ENCODE peak calls at places on chromosomes 13 and 19, in six cellular contexts. W, Z, P, B, C and V are unnamed samples.

GRCh38 chr13:44352202-44352601 is 21.4 kb upstream of the SERP2 start:
- DNase-seq in W (no peak), Z (no peak), P (no peak), B (no peak), C (no peak), V (no peak)

GRCh38 chr19:14138576-14139265 is 2.3 kb upstream of the ASF1B start:
- DNase-seq in W (no peak), Z (no peak), P (no peak), B (no peak), C (peak; percentile 62), V (no peak)

GRCh38 chr19:40570313-40571004 is 6.2 kb upstream of the SHKBP1 start:
- DNase-seq in W (peak; percentile 100), Z (peak; percentile 99), P (peak; percentile 100), B (peak; percentile 100), C (peak; percentile 99), V (peak; percentile 98)

GRCh38 chr13:21465710-21466160 is 6.6 kb upstream of the ZDHHC20 start:
- DNase-seq in W (peak; percentile 65), Z (peak; percentile 85), P (no peak), B (no peak), C (no peak), V (no peak)

GRCh38 chr19:14536926-14537692 is 7.7 kb downstream of the TECR start:
- DNase-seq in W (peak; percentile 98), Z (peak; percentile 87), P (peak; percentile 51), B (peak; percentile 57), C (peak; percentile 95), V (no peak)

GRCh38 chr13:61960981-61961380 is 545.3 kb upstream of the PCDH20 start:
- DNase-seq in W (no peak), Z (no peak), P (no peak), B (no peak), C (no peak), V (no peak)

GRCh38 chr13:97067342-97067895 is 73.1 kb upstream of the OXGR1 start:
- DNase-seq in W (no peak), Z (no peak), P (no peak), B (no peak), C (peak; percentile 43), V (no peak)

GRCh38 chr13:89520468-89520867 is 1827.0 kb upstream of the MIR17HG start:
- DNase-seq in W (no peak), Z (no peak), P (no peak), B (no peak), C (no peak), V (no peak)

GRCh38 chr13:29964181-29964845 is 113.9 kb upstream of the UBL3 start:
- DNase-seq in W (peak; percentile 71), Z (no peak), P (no peak), B (no peak), C (no peak), V (no peak)

GRCh38 chr19:49712397-49712859 is 21.5 kb downstream of the CPT1C start:
- DNase-seq in W (peak; percentile 95), Z (no peak), P (peak; percentile 86), B (peak; percentile 95), C (peak; percentile 94), V (no peak)

GRCh38 chr13:109790951-109791605 is 4.7 kb upstream of the IRS2 start:
- DNase-seq in W (peak; percentile 75), Z (no peak), P (no peak), B (peak; percentile 58), C (peak; percentile 36), V (no peak)

GRCh38 chr13:80463673-80464352 is 122.9 kb upstream of the SPRY2 start:
- DNase-seq in W (no peak), Z (no peak), P (no peak), B (no peak), C (no peak), V (no peak)

GRCh38 chr13:27660511-27660910 is 38.8 kb downstream of the POLR1D start:
- DNase-seq in W (no peak), Z (no peak), P (no peak), B (no peak), C (no peak), V (no peak)

GRCh38 chr19:2202366-2202765 is 33.8 kb downstream of the PLEKHJ1 start:
- DNase-seq in W (no peak), Z (no peak), P (no peak), B (no peak), C (no peak), V (no peak)

GRCh38 chr19:45558399-45558878 is 26.2 kb downstream of the OPA3 start:
- DNase-seq in W (peak; percentile 88), Z (peak; percentile 56), P (peak; percentile 81), B (peak; percentile 64), C (peak; percentile 45), V (peak; percentile 80)

GRCh38 chr13:23750383-23751121 is 138.6 kb downstream of the MIPEP start:
- DNase-seq in W (no peak), Z (no peak), P (no peak), B (no peak), C (peak; percentile 72), V (no peak)

GRCh38 chr19:14961956-14962685 is 17.5 kb downstream of the SLC1A6 start:
- DNase-seq in W (no peak), Z (no peak), P (no peak), B (no peak), C (no peak), V (no peak)

GRCh38 chr19:7673995-7674667 is 2.8 kb upstream of the MCEMP1 start:
- DNase-seq in W (peak; percentile 82), Z (peak; percentile 70), P (peak; percentile 47), B (peak; percentile 74), C (peak; percentile 83), V (no peak)

GRCh38 chr19:56562766-56563165 is 4.5 kb upstream of the ZNF470 start:
- DNase-seq in W (no peak), Z (no peak), P (no peak), B (no peak), C (no peak), V (no peak)

GRCh38 chr13:25175026-25175425 is 2.9 kb upstream of the AMER2 start:
- DNase-seq in W (no peak), Z (no peak), P (no peak), B (no peak), C (no peak), V (no peak)

GRCh38 chr13:101258071-101258470 is 158.2 kb downstream of the NALCN start:
- DNase-seq in W (peak; percentile 77), Z (no peak), P (peak; percentile 37), B (peak; percentile 61), C (peak; percentile 76), V (no peak)

GRCh38 chr19:39607561-39607960 is 5.2 kb downstream of the LGALS13 start:
- DNase-seq in W (no peak), Z (no peak), P (no peak), B (no peak), C (no peak), V (no peak)

GRCh38 chr13:28822161-28822560 is 2.0 kb downstream of the MTUS2 start:
- DNase-seq in W (no peak), Z (no peak), P (no peak), B (no peak), C (no peak), V (no peak)

GRCh38 chr13:28820099-28821051 is at the start of gene MTUS2:
- DNase-seq in W (peak; percentile 83), Z (no peak), P (no peak), B (no peak), C (no peak), V (no peak)

GRCh38 chr13:28819046-28819747 is 942 bp upstream of the MTUS2 start:
- DNase-seq in W (no peak), Z (no peak), P (peak; percentile 10), B (peak; percentile 21), C (peak; percentile 31), V (no peak)

GRCh38 chr13:28817204-28817603 is 2.9 kb upstream of the MTUS2 start:
- DNase-seq in W (peak; percentile 78), Z (no peak), P (peak; percentile 4), B (no peak), C (no peak), V (no peak)

GRCh38 chr13:28819748-28820098 is 416 bp upstream of the MTUS2 start:
- DNase-seq in W (peak; percentile 92), Z (peak; percentile 27), P (peak; percentile 15), B (peak; percentile 82), C (peak; percentile 49), V (peak; percentile 41)
- H3K4me3 ChIP-seq in W (peak overlapping the region; percentile 78), Z (peak overlapping the region; percentile 40), P (peak overlapping the region; percentile 54), B (no peak overlapping the region), C (no peak overlapping the region), V (no peak overlapping the region)

DNA sequence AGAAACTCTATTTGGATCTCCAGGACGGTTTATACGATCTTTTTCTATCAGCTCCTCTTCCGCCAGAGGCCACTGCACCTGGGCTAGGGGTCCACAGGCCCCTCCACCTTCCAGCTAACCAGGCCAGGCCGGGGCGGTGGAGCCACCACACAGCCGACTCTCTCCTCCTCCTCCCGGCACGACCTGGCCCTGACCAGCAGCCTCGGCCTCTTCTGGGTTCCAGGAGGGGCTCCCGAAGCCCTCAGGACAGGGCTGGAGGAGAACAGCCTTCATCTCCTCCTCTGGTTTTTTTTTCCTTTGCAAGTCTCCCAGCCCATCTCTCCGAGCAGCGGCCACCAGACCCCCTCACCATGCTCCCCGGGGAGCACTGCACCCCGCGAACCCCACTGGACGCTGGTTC is 17.1 kb downstream of the DPF1 start:
- DNase-seq in W (no peak), Z (no peak), P (no peak), B (no peak), C (no peak), V (no peak)
- H3K4me3 ChIP-seq in W (no peak overlapping the region), Z (no peak overlapping the region), P (no peak overlapping the region), B (no peak overlapping the region), C (no peak overlapping the region), V (no peak overlapping the region)

GRCh38 chr19:1156305-1156801 is 17.7 kb downstream of the SBNO2 start:
- DNase-seq in W (no peak), Z (no peak), P (no peak), B (no peak), C (peak; percentile 59), V (no peak)
- H3K4me3 ChIP-seq in W (no peak overlapping the region), Z (no peak overlapping the region), P (no peak overlapping the region), B (no peak overlapping the region), C (no peak overlapping the region), V (no peak overlapping the region)

GRCh38 chr19:53993448-53993847 is 2.0 kb downstream of the CACNG6 start:
- DNase-seq in W (no peak), Z (no peak), P (no peak), B (no peak), C (no peak), V (no peak)

GRCh38 chr19:53989600-53990533 is 1.6 kb upstream of the CACNG6 start:
- DNase-seq in W (no peak), Z (no peak), P (peak; percentile 57), B (no peak), C (no peak), V (no peak)

GRCh38 chr19:53992815-53993214 is 1.4 kb downstream of the CACNG6 start:
- DNase-seq in W (no peak), Z (no peak), P (no peak), B (no peak), C (no peak), V (no peak)

GRCh38 chr19:53991224-53992113 is at the start of gene CACNG6:
- DNase-seq in W (peak; percentile 86), Z (peak; percentile 39), P (peak; percentile 86), B (no peak), C (peak; percentile 74), V (no peak)

GRCh38 chr19:53992211-53992610 is 774 bp downstream of the CACNG6 start:
- DNase-seq in W (no peak), Z (no peak), P (no peak), B (no peak), C (no peak), V (no peak)
- H3K4me3 ChIP-seq in W (no peak overlapping the region), Z (no peak overlapping the region), P (peak overlapping the region; percentile 51), B (no peak overlapping the region), C (peak overlapping the region; percentile 54), V (no peak overlapping the region)